ENCODE peak calls at places on chromosomes 1 and 21, in four cellular contexts. B is WTC11, Q is A549, H is K562. P is an unnamed sample.

GRCh38 chr1:37741662-37742061 is 23.3 kb downstream of the EPHA10 start:
- DNase-seq in B (no peak), Q (no peak), H (no peak), P (no peak)

GRCh38 chr1:228280106-228280901 is 72.5 kb downstream of the OBSCN start:
- DNase-seq in B (peak), Q (no peak), H (no peak), P (no peak)

GRCh38 chr1:3034162-3034561 is 12.9 kb downstream of the ACTRT2 start:
- DNase-seq in B (no peak), Q (no peak), H (no peak), P (no peak)

GRCh38 chr1:247331172-247331525 is 518 bp downstream of the ZNF496 start:
- DNase-seq in B (peak), Q (peak), H (peak), P (peak)

GRCh38 chr1:209569445-209570207 is 13.9 kb upstream of the CAMK1G start:
- DNase-seq in B (peak), Q (peak), H (peak), P (peak)

GRCh38 chr1:95916616-95917015 is 682.6 kb downstream of the RWDD3 start:
- DNase-seq in B (no peak), Q (no peak), H (no peak), P (no peak)

GRCh38 chr1:18182518-18183160 is 75.0 kb downstream of the IGSF21 start:
- DNase-seq in B (no peak), Q (peak), H (no peak), P (no peak)

GRCh38 chr1:10031461-10031860 is 1.3 kb upstream of the UBE4B start:
- DNase-seq in B (no peak), Q (peak), H (no peak), P (no peak)

GRCh38 chr1:9889411-9889810 is 20.7 kb downstream of the CTNNBIP1 start:
- DNase-seq in B (no peak), Q (no peak), H (no peak), P (no peak)

GRCh38 chr1:210302501-210302900 is 26.2 kb upstream of the HHAT start:
- DNase-seq in B (no peak), Q (no peak), H (no peak), P (no peak)

GRCh38 chr1:24015226-24016210 is 35.4 kb upstream of the SRSF10 start:
- DNase-seq in B (no peak), Q (no peak), H (no peak), P (no peak)

GRCh38 chr1:18556364-18556763 is 74.3 kb upstream of the PAX7 start:
- DNase-seq in B (no peak), Q (peak), H (peak), P (peak)

GRCh38 chr1:11158720-11159321 is 30.3 kb upstream of the ANGPTL7 start:
- DNase-seq in B (no peak), Q (no peak), H (no peak), P (no peak)

GRCh38 chr1:98045211-98046030 is 124.6 kb upstream of the DPYD start:
- DNase-seq in B (no peak), Q (peak), H (no peak), P (no peak)

GRCh38 chr1:35568975-35569395 is 4.1 kb upstream of the TFAP2E start:
- DNase-seq in B (peak), Q (peak), H (peak), P (peak)

GRCh38 chr21:43318841-43319781 is 107.8 kb downstream of the SIK1 start:
- DNase-seq in B (no peak), Q (peak), H (peak), P (no peak)

GRCh38 chr1:235673981-235674380 is 24.4 kb upstream of the GNG4 start:
- DNase-seq in B (no peak), Q (no peak), H (no peak), P (no peak)

GRCh38 chr1:165888552-165888920 is 61.1 kb downstream of the UCK2 start:
- DNase-seq in B (no peak), Q (no peak), H (no peak), P (no peak)

GRCh38 chr1:217402301-217402700 is 228.6 kb downstream of the GPATCH2 start:
- DNase-seq in B (no peak), Q (no peak), H (no peak), P (no peak)

GRCh38 chr1:200415693-200416593 is 6.1 kb upstream of the ZNF281 start:
- DNase-seq in B (no peak), Q (peak), H (no peak), P (peak)

GRCh38 chr1:246193537-246193936 is 313.5 kb downstream of the SMYD3 start:
- DNase-seq in B (no peak), Q (no peak), H (peak), P (no peak)

GRCh38 chr1:209409786-209410185 is 173.7 kb upstream of the CAMK1G start:
- DNase-seq in B (no peak), Q (peak), H (no peak), P (no peak)

GRCh38 chr1:60937720-60938119 is 144.6 kb upstream of the NFIA start:
- DNase-seq in B (no peak), Q (no peak), H (no peak), P (no peak)
- TF ChIP-seq HMGXB4 in B (no peak), Q (no peak), H (no peak), P (no peak)

GRCh38 chr1:225445644-225446297 is 17.9 kb upstream of the LBR start:
- DNase-seq in B (no peak), Q (no peak), H (no peak), P (no peak)
- TF ChIP-seq HMGXB4 in B (no peak), Q (no peak), H (no peak), P (no peak)

GRCh38 chr1:237470712-237471310 is 419.9 kb downstream of the ZP4 start:
- DNase-seq in B (peak), Q (peak), H (peak), P (no peak)
- TF ChIP-seq HMGXB4 in B (no peak), Q (no peak), H (no peak), P (no peak)

DNA sequence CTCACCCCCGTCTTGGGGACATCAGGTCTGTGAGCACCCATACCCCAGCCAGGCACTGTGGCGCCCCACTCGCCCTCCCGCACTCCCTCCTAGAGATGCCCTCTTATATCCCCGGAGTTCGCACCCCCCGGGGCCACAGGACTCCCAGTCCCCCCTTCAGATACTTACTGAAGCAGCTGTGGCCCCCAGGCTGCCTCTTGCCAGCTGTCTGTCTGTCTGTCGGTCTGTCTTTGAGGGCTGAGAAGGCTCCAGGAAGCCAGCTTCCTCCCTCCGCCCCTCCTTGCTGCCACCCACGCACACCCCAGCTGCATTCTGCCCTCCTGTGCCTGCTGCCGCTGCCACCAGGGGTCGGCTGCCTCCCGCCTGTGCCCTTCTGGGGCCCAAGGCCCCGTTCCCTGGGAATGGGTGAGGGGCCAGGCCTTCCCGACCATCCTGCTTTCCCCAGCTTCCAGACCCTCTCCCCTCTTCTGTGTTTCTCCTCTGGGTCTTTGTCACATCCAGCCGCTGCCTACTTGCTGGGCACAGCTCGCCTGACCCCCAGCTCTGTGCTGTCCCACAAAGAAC is at the start of gene PTPN7:
- DNase-seq in B (no peak), Q (no peak), H (peak), P (no peak)
- TF ChIP-seq HMGXB4 in B (no peak), Q (no peak), H (no peak), P (no peak)